ENCODE peak calls at places on chromosomes 12 and 14, in six cellular contexts. R is H1, Y is HepG2, K is K562, Q is GM12878, S is GM12892. J is an unnamed sample.

GRCh38 chr12:80872053-80872452 is 65.7 kb downstream of the LIN7A start:
- DNase-seq in R (no peak), Y (no peak), K (no peak), Q (no peak), S (no peak), J (no peak)

GRCh38 chr14:102213984-102214658 is 74.4 kb downstream of the WDR20 start:
- DNase-seq in R (no peak), Y (no peak), K (no peak), Q (no peak), S (no peak), J (no peak)

GRCh38 chr12:98725481-98726247 is 80.6 kb downstream of the APAF1 start:
- DNase-seq in R (no peak), Y (peak), K (peak), Q (no peak), S (peak), J (peak)

GRCh38 chr12:92458996-92459395 is 243.8 kb upstream of the PLEKHG7 start:
- DNase-seq in R (no peak), Y (no peak), K (no peak), Q (no peak), S (no peak), J (no peak)

GRCh38 chr14:65574611-65575010 is 162.1 kb downstream of the FUT8 start:
- DNase-seq in R (no peak), Y (peak), K (no peak), Q (no peak), S (no peak), J (no peak)

GRCh38 chr14:105173901-105174894 is 5.6 kb upstream of the JAG2 start:
- DNase-seq in R (no peak), Y (no peak), K (no peak), Q (no peak), S (no peak), J (peak)

GRCh38 chr14:60097974-60098373 is 6.3 kb downstream of the PCNX4 start:
- DNase-seq in R (no peak), Y (no peak), K (no peak), Q (no peak), S (no peak), J (no peak)

GRCh38 chr14:72479471-72479931 is 414.4 kb downstream of the DPF3 start:
- DNase-seq in R (no peak), Y (no peak), K (peak), Q (peak), S (no peak), J (no peak)

GRCh38 chr12:93742086-93742934 is 65.1 kb downstream of the CRADD start:
- DNase-seq in R (peak), Y (peak), K (peak), Q (no peak), S (peak), J (peak)

GRCh38 chr14:72515779-72516770 is 377.8 kb downstream of the DPF3 start:
- DNase-seq in R (no peak), Y (no peak), K (no peak), Q (no peak), S (no peak), J (no peak)

GRCh38 chr12:130665753-130666152 is 50.3 kb downstream of the RIMBP2 start:
- DNase-seq in R (no peak), Y (no peak), K (no peak), Q (no peak), S (no peak), J (no peak)

GRCh38 chr12:132311201-132311915 is 18.0 kb downstream of the GALNT9 start:
- DNase-seq in R (no peak), Y (no peak), K (no peak), Q (no peak), S (no peak), J (no peak)

GRCh38 chr12:119208626-119209061 is 29.9 kb downstream of the HSPB8 start:
- DNase-seq in R (no peak), Y (peak), K (no peak), Q (no peak), S (no peak), J (no peak)

GRCh38 chr14:52700701-52701172 is 5.4 kb upstream of the ERO1A start:
- DNase-seq in R (no peak), Y (peak), K (no peak), Q (no peak), S (no peak), J (no peak)

GRCh38 chr14:104685216-104685997 is 4.0 kb upstream of the INF2 start:
- DNase-seq in R (peak), Y (peak), K (no peak), Q (no peak), S (no peak), J (no peak)

GRCh38 chr14:93239869-93240677 is 33.0 kb downstream of the UBR7 start:
- DNase-seq in R (no peak), Y (no peak), K (no peak), Q (no peak), S (no peak), J (no peak)

GRCh38 chr12:51751657-51752056 is 96.9 kb downstream of the FIGNL2 start:
- DNase-seq in R (no peak), Y (no peak), K (no peak), Q (no peak), S (no peak), J (no peak)

GRCh38 chr12:75526655-75527511 is 15.5 kb upstream of the KRR1 start:
- DNase-seq in R (no peak), Y (peak), K (peak), Q (peak), S (peak), J (no peak)

GRCh38 chr14:99100871-99101270 is 171.1 kb downstream of the BCL11B start:
- DNase-seq in R (no peak), Y (no peak), K (no peak), Q (no peak), S (no peak), J (no peak)

GRCh38 chr14:100056964-100057817 is 8.0 kb upstream of the EVL start:
- DNase-seq in R (no peak), Y (no peak), K (peak), Q (no peak), S (peak), J (no peak)

GRCh38 chr12:57536597-57536942 is 10.4 kb downstream of the DCTN2 start:
- DNase-seq in R (no peak), Y (no peak), K (no peak), Q (no peak), S (no peak), J (no peak)

GRCh38 chr12:3252416-3252815 is 175.2 kb downstream of the TSPAN9 start:
- DNase-seq in R (no peak), Y (no peak), K (no peak), Q (no peak), S (no peak), J (no peak)

GRCh38 chr12:108930155-108930554 is 50.3 kb downstream of the DAO start:
- DNase-seq in R (no peak), Y (no peak), K (no peak), Q (peak), S (no peak), J (no peak)

GRCh38 chr12:103647267-103647666 is 60.2 kb downstream of the STAB2 start:
- DNase-seq in R (no peak), Y (no peak), K (no peak), Q (no peak), S (no peak), J (no peak)

GRCh38 chr12:2693204-2693860 is 101.4 kb upstream of the FKBP4 start:
- DNase-seq in R (no peak), Y (no peak), K (no peak), Q (no peak), S (no peak), J (no peak)

GRCh38 chr12:28130625-28131598 is 59.3 kb upstream of the CCDC91 start:
- DNase-seq in R (no peak), Y (peak), K (peak), Q (no peak), S (no peak), J (no peak)

GRCh38 chr12:111066744-111067437 is 146.5 kb upstream of the MYL2 start:
- DNase-seq in R (no peak), Y (no peak), K (peak), Q (no peak), S (no peak), J (no peak)

GRCh38 chr14:93430889-93431670 is at the start of gene UNC79:
- DNase-seq in R (peak), Y (no peak), K (peak), Q (no peak), S (no peak), J (no peak)

GRCh38 chr14:47439953-47440352 is 235.5 kb downstream of the MDGA2 start:
- DNase-seq in R (no peak), Y (no peak), K (no peak), Q (no peak), S (no peak), J (no peak)

GRCh38 chr12:47736877-47737676 is 11.8 kb upstream of the ENDOU start:
- DNase-seq in R (no peak), Y (no peak), K (peak), Q (no peak), S (no peak), J (no peak)

GRCh38 chr12:27861428-27862167 is 81.6 kb upstream of the MANSC4 start:
- DNase-seq in R (no peak), Y (no peak), K (peak), Q (peak), S (no peak), J (no peak)

GRCh38 chr12:49489154-49489553 is 49.7 kb upstream of the KCNH3 start:
- DNase-seq in R (no peak), Y (no peak), K (no peak), Q (no peak), S (no peak), J (no peak)

GRCh38 chr14:102362084-102362483 is 606 bp downstream of the CINP start:
- DNase-seq in R (no peak), Y (no peak), K (peak), Q (peak), S (peak), J (peak)

GRCh38 chr12:3381059-3382047 is 109.7 kb upstream of the PRMT8 start:
- DNase-seq in R (peak), Y (no peak), K (no peak), Q (no peak), S (no peak), J (no peak)

GRCh38 chr12:56528836-56529235 is 7.2 kb downstream of the RBMS2 start:
- DNase-seq in R (no peak), Y (no peak), K (no peak), Q (no peak), S (no peak), J (no peak)

GRCh38 chr12:104763163-104763805 is 194.8 kb downstream of the SLC41A2 start:
- DNase-seq in R (peak), Y (no peak), K (no peak), Q (no peak), S (no peak), J (no peak)

GRCh38 chr12:90897981-90898380 is 57.0 kb downstream of the CCER1 start:
- DNase-seq in R (no peak), Y (no peak), K (no peak), Q (no peak), S (no peak), J (no peak)

DNA sequence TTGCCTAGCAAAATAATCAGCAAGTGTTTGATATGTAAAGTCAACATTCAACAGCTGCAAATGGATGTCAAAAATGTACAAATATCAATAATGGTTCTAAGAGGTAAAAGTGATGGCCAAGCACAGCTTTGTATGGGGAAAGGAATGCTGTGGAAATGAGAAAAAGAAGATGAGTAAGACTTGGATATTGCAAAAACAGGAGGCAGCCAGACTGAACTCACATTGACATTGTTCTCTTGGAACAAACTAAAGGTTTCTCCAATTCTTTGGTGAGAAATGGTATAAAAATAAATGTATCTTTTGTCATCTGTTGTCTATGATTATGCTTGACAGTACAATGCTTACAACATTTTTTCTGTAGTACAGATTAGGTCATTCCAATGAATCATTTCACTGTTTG is 465.8 kb downstream of the NOVA1 start:
- DNase-seq in R (no peak), Y (no peak), K (no peak), Q (no peak), S (no peak), J (no peak)
- TF ChIP-seq TAF1 in R (no peak), Y (no peak), K (no peak), Q (no peak), S (no peak), J (no peak)

DNA sequence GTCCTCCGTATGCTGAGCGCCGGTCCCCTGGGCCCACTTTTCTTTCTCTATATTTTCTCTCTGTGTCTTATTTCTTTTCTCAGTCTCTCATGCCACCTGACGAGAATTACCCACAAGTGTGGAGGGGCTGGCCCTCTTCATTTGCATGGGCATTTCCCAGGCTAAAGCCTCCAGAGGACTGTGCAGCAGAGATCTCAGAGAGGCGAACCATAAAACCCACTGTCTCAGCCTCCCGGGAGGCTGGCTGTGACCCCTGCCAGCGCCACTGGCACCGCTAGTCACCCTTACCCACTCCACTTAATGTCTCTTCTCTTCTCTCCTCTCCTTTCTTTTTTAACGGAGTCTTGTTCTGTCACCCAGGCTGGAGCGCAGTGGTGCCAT is 7.1 kb upstream of the SERPINA9 start:
- DNase-seq in R (no peak), Y (no peak), K (no peak), Q (peak), S (no peak), J (no peak)
- TF ChIP-seq POLR2A in R (no peak), Y (no peak), K (no peak), Q (no peak), S (no peak), J (no peak)

GRCh38 chr12:116832353-116832752 is 48.9 kb downstream of the HRK start:
- DNase-seq in R (no peak), Y (no peak), K (no peak), Q (no peak), S (no peak), J (no peak)
- TF ChIP-seq TAF1 in R (no peak), Y (no peak), K (no peak), Q (no peak), S (no peak), J (no peak)

DNA sequence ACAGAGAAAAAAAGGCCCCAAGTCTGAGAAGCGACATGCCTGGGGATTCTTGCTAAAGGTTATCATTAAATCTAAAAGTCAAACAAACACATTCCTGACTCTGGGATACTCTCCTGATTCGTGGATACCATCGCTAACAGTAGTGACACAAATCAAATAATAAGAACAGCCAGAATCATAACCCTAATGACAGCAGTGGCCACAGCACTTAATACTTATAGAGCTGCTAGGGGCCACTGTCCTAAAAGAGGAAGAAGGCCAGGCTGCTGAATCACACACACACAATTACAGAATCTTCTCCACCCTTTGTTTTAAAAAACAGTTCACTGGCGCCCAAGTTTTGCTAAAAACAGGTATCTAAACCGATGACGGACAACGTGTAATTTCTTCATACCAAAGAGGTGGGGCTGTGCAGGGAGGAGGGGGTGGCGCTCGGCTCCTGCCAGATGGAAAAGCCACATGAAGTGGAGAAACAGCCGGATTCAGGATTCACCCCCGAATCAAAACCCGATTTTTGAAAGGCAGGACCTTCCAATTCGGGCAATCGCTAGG is 1.1 kb downstream of the CLIP1 start:
- DNase-seq in R (no peak), Y (peak), K (peak), Q (no peak), S (no peak), J (no peak)
- TF ChIP-seq POLR2A in R (no peak), Y (no peak), K (no peak), Q (no peak), S (no peak), J (no peak)

GRCh38 chr12:26740991-26741390 is 92.0 kb downstream of the ITPR2 start:
- DNase-seq in R (no peak), Y (no peak), K (no peak), Q (no peak), S (no peak), J (no peak)
- TF ChIP-seq TAF1 in R (no peak), Y (no peak), K (no peak), Q (no peak), S (no peak), J (no peak)

DNA sequence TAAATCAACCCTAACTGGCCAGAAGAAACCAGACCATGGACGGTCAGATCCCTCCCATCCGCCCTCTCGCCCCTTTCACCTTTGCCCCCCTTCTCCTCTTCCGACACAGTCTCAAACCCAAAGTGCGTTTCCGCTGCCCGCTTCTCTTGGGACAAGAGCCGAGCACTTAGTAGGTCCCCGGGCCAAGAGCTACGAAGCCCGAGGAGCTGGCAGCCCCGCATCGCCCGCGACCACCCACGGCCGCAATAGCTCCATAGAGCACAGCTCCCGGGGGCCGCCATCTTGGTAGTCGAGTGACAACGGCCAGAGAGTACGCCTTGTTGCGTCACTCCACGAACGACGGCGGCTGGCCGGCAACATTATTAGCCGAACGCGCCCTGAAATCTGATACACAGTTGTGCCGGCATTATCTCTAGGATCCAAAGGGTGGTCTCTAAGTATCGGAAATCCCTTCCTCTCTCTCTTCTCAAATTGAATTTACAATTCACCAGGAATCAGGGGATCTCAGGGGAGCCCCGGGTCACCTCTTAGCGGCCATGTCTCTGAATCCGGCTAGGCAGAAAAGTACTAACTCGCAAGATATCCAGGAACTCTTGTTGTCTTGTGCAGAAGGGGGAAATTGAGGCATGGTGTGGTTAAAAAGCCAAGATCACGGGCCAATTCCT is at the start of gene COQ5:
- DNase-seq in R (peak), Y (peak), K (peak), Q (no peak), S (peak), J (peak)
- TF ChIP-seq POLR2A in R (peak), Y (peak), K (peak), Q (peak), S (peak), J (peak)

DNA sequence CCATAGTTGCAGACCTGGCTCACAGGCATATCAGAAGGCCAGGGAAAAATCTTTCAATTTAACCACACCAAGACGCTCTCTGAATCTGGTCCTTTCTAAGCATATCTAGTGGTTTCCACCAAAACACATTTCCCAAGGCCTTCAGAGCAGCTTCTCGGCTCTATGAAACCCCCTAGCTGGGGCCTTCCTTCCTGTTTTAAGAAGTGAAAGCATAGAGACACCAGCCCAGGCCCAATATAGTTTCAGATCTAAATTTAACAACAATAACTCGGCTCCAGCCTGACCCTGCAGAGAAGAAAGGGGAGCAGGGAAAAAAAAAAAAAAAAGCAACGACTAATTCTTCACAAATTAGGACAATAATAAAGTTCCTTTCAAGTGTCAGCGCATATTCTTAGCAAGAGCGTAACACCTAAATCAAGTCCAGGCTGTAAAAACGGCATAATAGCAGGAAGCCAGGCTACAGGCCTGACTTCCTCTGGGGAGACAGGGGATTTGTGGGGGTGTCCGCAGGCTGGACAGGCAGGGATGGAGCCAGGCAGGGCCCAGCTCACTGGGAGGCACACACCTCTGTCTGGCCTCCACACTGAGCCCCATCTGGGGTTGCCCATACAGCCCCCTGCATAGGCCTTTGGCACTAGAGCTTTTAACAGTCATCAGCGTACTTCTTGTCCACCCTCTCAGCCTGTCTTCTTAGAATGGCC is 773.1 kb downstream of the MED13L start:
- DNase-seq in R (no peak), Y (no peak), K (no peak), Q (peak), S (peak), J (peak)
- TF ChIP-seq TAF1 in R (no peak), Y (no peak), K (no peak), Q (no peak), S (no peak), J (no peak)

GRCh38 chr12:89708793-89709156 is at the start of gene ATP2B1:
- DNase-seq in R (peak), Y (peak), K (peak), Q (peak), S (peak), J (peak)
- TF ChIP-seq POLR2A in R (no peak), Y (peak), K (no peak), Q (peak), S (peak), J (no peak)

GRCh38 chr12:107374136-107374535 is 280.8 kb upstream of the CRY1 start:
- DNase-seq in R (no peak), Y (peak), K (no peak), Q (no peak), S (no peak), J (no peak)
- TF ChIP-seq TAF1 in R (no peak), Y (no peak), K (no peak), Q (no peak), S (no peak), J (no peak)